ENCODE peak calls at places on chromosomes 11 and 22, in four cellular contexts. R is epithelial cell of prostate, D is memory B cell, L is Kasumi-1. F is an unnamed sample.

GRCh38 chr11:15770798-15771414 is 585.4 kb downstream of the SOX6 start:
- DNase-seq in R (no peak), D (no peak), L (no peak), F (peak; percentile 10)

GRCh38 chr11:119520966-119521365 is 98.0 kb upstream of the THY1 start:
- DNase-seq in R (no peak), D (no peak), L (no peak), F (no peak)

GRCh38 chr11:27385245-27385644 is 22.2 kb upstream of the CCDC34 start:
- DNase-seq in R (no peak), D (no peak), L (no peak), F (no peak)

GRCh38 chr11:1937616-1938342 is 9.4 kb upstream of the MRPL23 start:
- DNase-seq in R (no peak), D (peak; percentile 10), L (no peak), F (no peak)

GRCh38 chr11:73321342-73322110 is 13.4 kb downstream of the ARHGEF17 start:
- DNase-seq in R (no peak), D (no peak), L (peak; percentile 56), F (no peak)

GRCh38 chr22:22091400-22091878 is 108.9 kb upstream of the TOP3B start:
- DNase-seq in R (no peak), D (no peak), L (no peak), F (no peak)

GRCh38 chr11:18065572-18065971 is 19.5 kb upstream of the TPH1 start:
- DNase-seq in R (peak; percentile 55), D (no peak), L (no peak), F (no peak)

GRCh38 chr11:119028346-119029068 is 2.2 kb downstream of the SLC37A4 start:
- DNase-seq in R (no peak), D (no peak), L (no peak), F (no peak)

GRCh38 chr11:103051986-103052385 is 40.0 kb downstream of the DCUN1D5 start:
- DNase-seq in R (no peak), D (no peak), L (no peak), F (no peak)

GRCh38 chr11:111422494-111423249 is 43.6 kb upstream of the POU2AF1 start:
- DNase-seq in R (no peak), D (peak; percentile 80), L (peak; percentile 63), F (no peak)

GRCh38 chr22:46421272-46421671 is 85.8 kb downstream of the TRMU start:
- DNase-seq in R (no peak), D (peak; percentile 33), L (no peak), F (peak; percentile 61)

GRCh38 chr11:19122966-19123615 is 6.1 kb downstream of the ZDHHC13 start:
- DNase-seq in R (no peak), D (no peak), L (no peak), F (no peak)

GRCh38 chr11:101797335-101797734 is 117.5 kb upstream of the CEP126 start:
- DNase-seq in R (no peak), D (no peak), L (no peak), F (no peak)

GRCh38 chr22:19912236-19912999 is 29.2 kb upstream of the COMT start:
- DNase-seq in R (no peak), D (no peak), L (no peak), F (no peak)

GRCh38 chr11:69968407-69969347 is 109.4 kb upstream of the ANO1 start:
- DNase-seq in R (no peak), D (no peak), L (no peak), F (no peak)

GRCh38 chr11:12444601-12445000 is 67.2 kb downstream of the PARVA start:
- DNase-seq in R (no peak), D (no peak), L (no peak), F (no peak)

GRCh38 chr11:3218483-3219280 is at the start of gene MRGPRG:
- DNase-seq in R (no peak), D (no peak), L (no peak), F (peak; percentile 28)

GRCh38 chr11:35305670-35306382 is 113.5 kb downstream of the SLC1A2 start:
- DNase-seq in R (no peak), D (peak; percentile 19), L (peak; percentile 59), F (peak; percentile 29)

GRCh38 chr11:104096900-104097299 is 60.5 kb downstream of the DDI1 start:
- DNase-seq in R (no peak), D (no peak), L (no peak), F (no peak)

GRCh38 chr11:26219506-26220117 is 112.3 kb upstream of the ANO3 start:
- DNase-seq in R (no peak), D (no peak), L (no peak), F (no peak)

GRCh38 chr11:92226331-92227232 is 2.0 kb downstream of the FAT3 start:
- DNase-seq in R (no peak), D (no peak), L (no peak), F (no peak)

GRCh38 chr11:20488352-20488751 is 100.8 kb downstream of the PRMT3 start:
- DNase-seq in R (no peak), D (no peak), L (no peak), F (no peak)

GRCh38 chr11:77039491-77040400 is 5.5 kb downstream of the B3GNT6 start:
- DNase-seq in R (no peak), D (no peak), L (peak; percentile 29), F (peak; percentile 46)

GRCh38 chr11:15918212-15918611 is 438.1 kb downstream of the SOX6 start:
- DNase-seq in R (no peak), D (no peak), L (no peak), F (no peak)

GRCh38 chr11:123429336-123429735 is 733 bp upstream of the GRAMD1B start:
- DNase-seq in R (no peak), D (no peak), L (no peak), F (no peak)

GRCh38 chr11:24391165-24391564 is 105.7 kb upstream of the LUZP2 start:
- DNase-seq in R (peak; percentile 2), D (no peak), L (no peak), F (no peak)

GRCh38 chr11:46112961-46113617 is 8.2 kb downstream of the PHF21A start:
- DNase-seq in R (peak; percentile 14), D (no peak), L (peak; percentile 96), F (no peak)

GRCh38 chr11:9092846-9093778 is 1.7 kb upstream of the SCUBE2 start:
- DNase-seq in R (no peak), D (no peak), L (peak; percentile 35), F (no peak)

GRCh38 chr11:106202935-106203620 is 125.6 kb downstream of the AASDHPPT start:
- DNase-seq in R (no peak), D (no peak), L (no peak), F (no peak)

GRCh38 chr11:122681731-122682130 is 26.2 kb downstream of the UBASH3B start:
- DNase-seq in R (no peak), D (no peak), L (peak; percentile 43), F (no peak)

F was measured in GM12891.